ENCODE peak calls at places on chromosomes 7 and 10, in ten cellular contexts. N is activated CD4-positive, alpha-beta T cell treated with anti-CD3 and anti-CD28 coated beads, Interleukin-2, amount 10 ng/mL, durations not matched to agents 7 days and 5 days; E is SW480; U is central memory CD4-positive, alpha-beta T cell; B is CD8-positive, alpha-beta memory T cell; G is T-cell; I is CD4-positive, alpha-beta T cell; J is ELR; Y is stimulated activated CD4-positive, alpha-beta T cell treated with anti-CD3 and anti-CD28 coated beads, Interleukin-2, amount 100 ng/mL, for 24 hours; O is HEK293T. W is an unnamed sample.

GRCh38 chr7:46589282-46589681 is 668.2 kb upstream of the IGFBP3 start:
- DNase-seq in N (no peak), E (no peak), U (no peak), B (no peak), G (no peak), I (no peak), J (no peak), Y (no peak), O (no peak), W (no peak)

GRCh38 chr10:92880233-92880861 is 32.0 kb downstream of the EXOC6 start:
- DNase-seq in N (peak; percentile 30), E (peak; percentile 69), U (peak; percentile 12), B (no peak), G (no peak), I (no peak), J (peak; percentile 73), Y (no peak), O (peak; percentile 23), W (peak; percentile 37)

GRCh38 chr10:65219444-65219843 is 1698.2 kb downstream of the REEP3 start:
- DNase-seq in N (no peak), E (no peak), U (no peak), B (no peak), G (no peak), I (no peak), J (no peak), Y (no peak), O (no peak), W (no peak)

GRCh38 chr10:86775056-86775858 is 18.8 kb downstream of the BMPR1A start:
- DNase-seq in N (no peak), E (no peak), U (no peak), B (no peak), G (no peak), I (no peak), J (peak; percentile 50), Y (no peak), O (no peak), W (no peak)

GRCh38 chr7:108002726-108003590 is at the start of gene LAMB1:
- DNase-seq in N (no peak), E (peak; percentile 59), U (no peak), B (no peak), G (no peak), I (no peak), J (peak; percentile 78), Y (no peak), O (peak; percentile 79), W (no peak)

GRCh38 chr10:105288613-105289012 is 647.5 kb downstream of the SORCS3 start:
- DNase-seq in N (no peak), E (no peak), U (no peak), B (no peak), G (no peak), I (no peak), J (no peak), Y (no peak), O (no peak), W (no peak)

GRCh38 chr7:2572101-2572842 is 13.5 kb downstream of the IQCE start:
- DNase-seq in N (no peak), E (peak; percentile 87), U (no peak), B (no peak), G (no peak), I (no peak), J (peak; percentile 72), Y (no peak), O (no peak), W (no peak)

GRCh38 chr7:40922316-40922670 is 780.6 kb downstream of the INHBA start:
- DNase-seq in N (no peak), E (no peak), U (no peak), B (no peak), G (no peak), I (no peak), J (peak; percentile 91), Y (no peak), O (no peak), W (no peak)

GRCh38 chr10:70589762-70590662 is 12.5 kb downstream of the PRF1 start:
- DNase-seq in N (no peak), E (no peak), U (no peak), B (no peak), G (no peak), I (no peak), J (no peak), Y (peak; percentile 12), O (no peak), W (peak; percentile 48)

GRCh38 chr10:88163572-88163971 is 300.1 kb downstream of the PTEN start:
- DNase-seq in N (no peak), E (no peak), U (no peak), B (no peak), G (no peak), I (no peak), J (no peak), Y (no peak), O (no peak), W (no peak)

GRCh38 chr7:112358456-112358855 is 91.8 kb upstream of the IFRD1 start:
- DNase-seq in N (no peak), E (no peak), U (no peak), B (no peak), G (no peak), I (no peak), J (no peak), Y (no peak), O (no peak), W (no peak)

GRCh38 chr7:140656548-140657515 is 15.9 kb upstream of the ADCK2 start:
- DNase-seq in N (peak; percentile 59), E (peak; percentile 40), U (no peak), B (peak; percentile 5), G (no peak), I (no peak), J (peak; percentile 51), Y (peak; percentile 37), O (no peak), W (no peak)

GRCh38 chr10:88895252-88895651 is 15.2 kb downstream of the STAMBPL1 start:
- DNase-seq in N (no peak), E (no peak), U (no peak), B (no peak), G (no peak), I (no peak), J (no peak), Y (no peak), O (no peak), W (no peak)

GRCh38 chr7:55056068-55056467 is 37.3 kb downstream of the EGFR start:
- DNase-seq in N (no peak), E (no peak), U (no peak), B (no peak), G (no peak), I (no peak), J (no peak), Y (no peak), O (no peak), W (no peak)

GRCh38 chr10:63703113-63703670 is 182.0 kb downstream of the REEP3 start:
- DNase-seq in N (no peak), E (peak; percentile 16), U (no peak), B (no peak), G (no peak), I (no peak), J (no peak), Y (no peak), O (no peak), W (no peak)

GRCh38 chr7:94907420-94908203 is at the start of gene PPP1R9A:
- DNase-seq in N (no peak), E (peak; percentile 92), U (no peak), B (no peak), G (no peak), I (no peak), J (peak; percentile 45), Y (no peak), O (peak; percentile 64), W (no peak)

GRCh38 chr7:151710121-151710640 is 166.7 kb downstream of the PRKAG2 start:
- DNase-seq in N (no peak), E (no peak), U (no peak), B (no peak), G (no peak), I (no peak), J (no peak), Y (no peak), O (no peak), W (no peak)

GRCh38 chr10:58508316-58508715 is 4.4 kb upstream of the BICC1 start:
- DNase-seq in N (no peak), E (no peak), U (no peak), B (no peak), G (no peak), I (no peak), J (peak; percentile 75), Y (no peak), O (no peak), W (no peak)

GRCh38 chr7:21076054-21076453 is 289.4 kb upstream of the SP8 start:
- DNase-seq in N (no peak), E (peak; percentile 73), U (no peak), B (no peak), G (no peak), I (no peak), J (no peak), Y (no peak), O (peak; percentile 38), W (no peak)

GRCh38 chr10:113858541-113858940 is 4.1 kb downstream of the NHLRC2 start:
- DNase-seq in N (no peak), E (no peak), U (no peak), B (no peak), G (no peak), I (no peak), J (peak; percentile 47), Y (no peak), O (no peak), W (no peak)